ENCODE peak calls at places on chromosome 19, in eight cellular contexts. L is transverse colon, J is H1, A is suprapubic skin, N is upper lobe of left lung, H is A549, Y is GM12878, D is K562. C is an unnamed sample.

GRCh38 chr19:14405758-14406644 is 13.1 kb downstream of the DDX39A start:
- DNase-seq in L (peak; percentile 87), J (peak; percentile 99), A (peak; percentile 87), N (peak; percentile 98), H (peak; percentile 71), Y (peak; percentile 48), D (peak; percentile 100), C (peak; percentile 81)

GRCh38 chr19:1725100-1726064 is 27.9 kb upstream of the ONECUT3 start:
- DNase-seq in L (peak; percentile 12), J (peak; percentile 86), A (no peak), N (peak; percentile 90), H (peak; percentile 85), Y (no peak), D (peak; percentile 100), C (no peak)

GRCh38 chr19:6020972-6021805 is 43.2 kb upstream of the RANBP3 start:
- DNase-seq in L (no peak), J (no peak), A (no peak), N (no peak), H (no peak), Y (no peak), D (no peak), C (no peak)

GRCh38 chr19:40284501-40285352 is at the start of gene AKT2:
- DNase-seq in L (no peak), J (peak; percentile 98), A (peak; percentile 87), N (peak; percentile 94), H (peak; percentile 85), Y (peak; percentile 48), D (peak; percentile 95), C (peak; percentile 18)

GRCh38 chr19:18173572-18174294 is at the start of gene IFI30:
- DNase-seq in L (peak; percentile 88), J (peak; percentile 84), A (peak; percentile 87), N (peak; percentile 96), H (peak; percentile 68), Y (peak; percentile 79), D (peak; percentile 96), C (peak; percentile 66)

GRCh38 chr19:38693380-38694223 is 46.2 kb downstream of the ACTN4 start:
- DNase-seq in L (peak; percentile 51), J (no peak), A (peak; percentile 65), N (no peak), H (peak; percentile 91), Y (no peak), D (no peak), C (no peak)

GRCh38 chr19:3034845-3035541 is 5.9 kb upstream of the TLE2 start:
- DNase-seq in L (peak; percentile 64), J (peak; percentile 53), A (peak; percentile 80), N (no peak), H (no peak), Y (peak; percentile 1), D (peak; percentile 23), C (peak; percentile 41)

GRCh38 chr19:6536138-6536671 is 5.4 kb downstream of the TNFSF9 start:
- DNase-seq in L (peak; percentile 74), J (peak; percentile 77), A (peak; percentile 77), N (no peak), H (peak; percentile 70), Y (peak; percentile 99), D (peak; percentile 93), C (no peak)

DNA sequence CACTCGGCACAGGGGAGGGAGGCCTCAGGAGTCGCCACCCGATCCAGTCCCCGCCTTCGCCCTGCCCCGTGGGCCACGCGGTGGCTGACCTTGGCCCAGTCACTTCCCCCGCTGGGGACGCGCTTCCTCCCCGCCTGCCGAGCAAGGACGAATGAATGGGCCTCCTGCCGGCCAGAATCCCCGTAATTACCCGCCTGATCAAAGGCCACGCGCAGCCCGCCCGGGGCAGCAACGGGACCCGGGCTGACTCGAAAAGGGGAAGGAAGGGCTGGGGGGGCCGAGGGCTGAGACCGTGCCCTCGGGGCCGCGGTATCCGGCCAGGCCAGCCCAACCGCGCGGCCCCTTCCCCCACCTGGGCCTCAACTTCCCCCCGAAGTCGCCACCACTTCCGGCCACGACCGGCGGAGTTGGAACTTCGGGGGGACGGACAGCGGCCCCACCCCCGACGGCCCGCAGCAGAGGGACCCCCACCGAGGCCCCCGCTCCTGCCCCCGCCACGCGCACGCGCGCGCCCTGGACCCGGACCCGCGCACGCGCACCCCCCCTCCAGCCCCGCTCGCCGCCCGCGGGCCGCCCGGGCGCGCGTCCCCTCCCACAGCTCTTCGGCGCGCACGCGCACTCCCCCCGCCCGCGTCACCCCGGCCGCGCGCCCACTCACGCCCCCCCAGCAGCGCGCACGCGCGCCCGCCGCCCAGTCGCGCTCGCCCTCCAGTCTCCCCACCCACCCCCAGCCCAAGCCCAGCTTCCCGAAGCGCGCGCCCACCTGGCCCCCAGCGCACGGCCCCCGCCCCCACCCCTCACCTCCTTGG is 520 bp downstream of the ZNF787 start:
- DNase-seq in L (peak; percentile 89), J (peak; percentile 73), A (peak; percentile 88), N (peak; percentile 96), H (peak; percentile 88), Y (no peak), D (peak; percentile 92), C (peak; percentile 28)
- TF ChIP-seq CTCF in L (peak; percentile 18), J (no peak), A (no peak), N (peak; percentile 14), H (no peak), Y (peak; percentile 18), D (peak; percentile 29), C (peak; percentile 38)

GRCh38 chr19:48424694-48425219 is 21.0 kb upstream of the GRWD1 start:
- DNase-seq in L (no peak), J (no peak), A (no peak), N (no peak), H (peak; percentile 92), Y (no peak), D (peak; percentile 57), C (no peak)
- TF ChIP-seq EP300 in L (no peak), J (no peak), A (no peak), N (no peak), H (no peak), Y (no peak), D (peak; percentile 19), C (no peak)

DNA sequence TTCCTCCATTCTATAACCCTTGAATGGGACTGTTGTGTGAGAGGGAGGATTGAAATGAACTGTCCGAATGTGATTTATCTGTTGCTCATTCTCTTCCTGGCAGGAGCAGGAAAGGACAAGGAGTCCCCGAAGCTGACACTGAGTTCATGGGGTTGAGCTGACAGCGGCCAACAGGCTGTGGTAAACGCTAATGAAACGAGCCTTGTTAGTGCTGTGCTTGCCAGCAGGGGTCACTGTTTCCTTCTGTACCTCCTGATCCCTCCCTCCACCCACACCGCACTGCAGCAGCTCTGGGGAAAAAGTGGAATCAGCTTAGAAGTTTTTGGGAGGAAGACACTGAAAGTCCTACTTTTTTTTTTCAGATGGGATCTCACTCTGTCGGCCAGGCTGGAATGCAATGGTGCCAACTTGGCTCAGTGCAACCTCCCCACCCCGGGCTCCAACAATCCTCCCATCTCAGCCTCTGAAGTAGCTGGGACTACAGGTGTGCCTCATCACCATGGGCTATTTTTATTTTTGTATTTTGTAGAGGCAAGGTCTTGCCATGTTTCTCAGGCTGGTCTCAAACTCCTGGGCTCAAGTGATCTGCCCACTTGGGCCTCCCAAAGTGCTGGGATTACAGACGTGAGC is 6.7 kb upstream of the ZNF761 start:
- DNase-seq in L (peak; percentile 71), J (peak; percentile 84), A (peak; percentile 72), N (no peak), H (no peak), Y (peak; percentile 15), D (peak; percentile 71), C (peak; percentile 36)
- TF ChIP-seq CTCF in L (peak; percentile 71), J (peak; percentile 90), A (peak; percentile 38), N (peak; percentile 85), H (no peak), Y (peak; percentile 66), D (peak; percentile 92), C (peak; percentile 71)

GRCh38 chr19:46692918-46693722 is 23.8 kb downstream of the PRKD2 start:
- DNase-seq in L (no peak), J (no peak), A (no peak), N (no peak), H (no peak), Y (no peak), D (no peak), C (no peak)
- TF ChIP-seq EP300 in L (no peak), J (no peak), A (no peak), N (no peak), H (no peak), Y (no peak), D (no peak), C (no peak)